ENCODE peak calls at places on chromosomes 3 and 15, in six cellular contexts. One of them, this sample, is unnamed.

GRCh38 chr15:29873942-29874341 is 51.7 kb upstream of the TJP1 start:
- DNase-seq in H9: no peak
- DNase-seq in mesendoderm: no peak
- DNase-seq in IMR-90: no peak
- DNase-seq in neuronal stem cell: no peak
- DNase-seq in H1: no peak
- DNase-seq in this sample: no peak

GRCh38 chr3:126351086-126351770 is 6.0 kb downstream of the KLF15 start:
- DNase-seq in H9: no peak
- DNase-seq in mesendoderm: no peak
- DNase-seq in IMR-90: no peak
- DNase-seq in H1: no peak
- DNase-seq in neuronal stem cell: no peak
- DNase-seq in this sample: no peak

GRCh38 chr15:90362936-90363212 is 10.8 kb downstream of the ZNF774 start:
- DNase-seq in mesendoderm: peak; percentile 36
- DNase-seq in neuronal stem cell: no peak
- DNase-seq in H1: no peak
- DNase-seq in H9: no peak
- DNase-seq in IMR-90: peak; percentile 92
- DNase-seq in this sample: peak; percentile 86

GRCh38 chr3:49181351-49181750 is 10.0 kb downstream of the KLHDC8B start:
- DNase-seq in neuronal stem cell: no peak
- DNase-seq in mesendoderm: no peak
- DNase-seq in H9: no peak
- DNase-seq in IMR-90: no peak
- DNase-seq in H1: no peak
- DNase-seq in this sample: peak; percentile 10

GRCh38 chr15:67136802-67137201 is 71.4 kb downstream of the SMAD3 start:
- DNase-seq in neuronal stem cell: no peak
- DNase-seq in H9: no peak
- DNase-seq in H1: no peak
- DNase-seq in mesendoderm: no peak
- DNase-seq in IMR-90: no peak
- DNase-seq in this sample: peak; percentile 43

GRCh38 chr3:62065985-62066693 is 307.2 kb downstream of the FEZF2 start:
- DNase-seq in mesendoderm: no peak
- DNase-seq in IMR-90: peak; percentile 10
- DNase-seq in H9: no peak
- DNase-seq in H1: no peak
- DNase-seq in neuronal stem cell: no peak
- DNase-seq in this sample: no peak

GRCh38 chr15:90099072-90099867 is 3.0 kb downstream of the IDH2 start:
- DNase-seq in IMR-90: no peak
- DNase-seq in H9: no peak
- DNase-seq in neuronal stem cell: no peak
- DNase-seq in mesendoderm: no peak
- DNase-seq in H1: no peak
- DNase-seq in this sample: no peak

GRCh38 chr3:194080913-194081800 is 54.8 kb upstream of the HES1 start:
- DNase-seq in neuronal stem cell: no peak
- DNase-seq in H9: no peak
- DNase-seq in mesendoderm: no peak
- DNase-seq in H1: no peak
- DNase-seq in IMR-90: no peak
- DNase-seq in this sample: no peak

GRCh38 chr3:53196575-53197407 is 35.8 kb downstream of the PRKCD start:
- DNase-seq in mesendoderm: peak; percentile 96
- DNase-seq in neuronal stem cell: no peak
- DNase-seq in H9: peak; percentile 82
- DNase-seq in IMR-90: peak; percentile 62
- DNase-seq in H1: no peak
- DNase-seq in this sample: peak; percentile 75

GRCh38 chr3:67783281-67784250 is 129.2 kb upstream of the SUCLG2 start:
- DNase-seq in neuronal stem cell: no peak
- DNase-seq in H1: no peak
- DNase-seq in mesendoderm: no peak
- DNase-seq in H9: no peak
- DNase-seq in IMR-90: peak; percentile 59
- DNase-seq in this sample: peak; percentile 73

GRCh38 chr3:47005212-47006144 is 26.0 kb downstream of the NBEAL2 start:
- DNase-seq in IMR-90: no peak
- DNase-seq in H9: no peak
- DNase-seq in neuronal stem cell: no peak
- DNase-seq in mesendoderm: no peak
- DNase-seq in H1: no peak
- DNase-seq in this sample: no peak

GRCh38 chr3:116806351-116806750 is 96.8 kb downstream of the TUSC7 start:
- DNase-seq in H1: no peak
- DNase-seq in mesendoderm: no peak
- DNase-seq in H9: no peak
- DNase-seq in neuronal stem cell: no peak
- DNase-seq in IMR-90: no peak
- DNase-seq in this sample: no peak

GRCh38 chr15:39113741-39114140 is 467.1 kb upstream of the THBS1 start:
- DNase-seq in mesendoderm: no peak
- DNase-seq in neuronal stem cell: no peak
- DNase-seq in H9: no peak
- DNase-seq in H1: no peak
- DNase-seq in IMR-90: no peak
- DNase-seq in this sample: no peak

GRCh38 chr3:44966795-44967278 is 9.1 kb downstream of the ZDHHC3 start:
- DNase-seq in neuronal stem cell: no peak
- DNase-seq in H9: no peak
- DNase-seq in H1: no peak
- DNase-seq in mesendoderm: no peak
- DNase-seq in IMR-90: no peak
- DNase-seq in this sample: no peak

GRCh38 chr3:50520849-50521248 is 17.4 kb upstream of the CACNA2D2 start:
- DNase-seq in H1: no peak
- DNase-seq in mesendoderm: no peak
- DNase-seq in H9: no peak
- DNase-seq in IMR-90: no peak
- DNase-seq in neuronal stem cell: no peak
- DNase-seq in this sample: no peak

GRCh38 chr3:107845355-107846281 is 245.2 kb downstream of the CD47 start:
- DNase-seq in mesendoderm: no peak
- DNase-seq in H9: no peak
- DNase-seq in H1: no peak
- DNase-seq in neuronal stem cell: no peak
- DNase-seq in IMR-90: peak; percentile 21
- DNase-seq in this sample: no peak

GRCh38 chr3:137988152-137988551 is 21.8 kb upstream of the CLDN18 start:
- DNase-seq in H9: no peak
- DNase-seq in neuronal stem cell: no peak
- DNase-seq in mesendoderm: no peak
- DNase-seq in H1: no peak
- DNase-seq in IMR-90: no peak
- DNase-seq in this sample: no peak

GRCh38 chr3:149585401-149585726 is 72.5 kb downstream of the WWTR1 start:
- DNase-seq in H1: no peak
- DNase-seq in neuronal stem cell: no peak
- DNase-seq in IMR-90: no peak
- DNase-seq in mesendoderm: no peak
- DNase-seq in H9: no peak
- DNase-seq in this sample: no peak

GRCh38 chr3:154338008-154338407 is 13.7 kb upstream of the DHX36 start:
- DNase-seq in H1: no peak
- DNase-seq in H9: no peak
- DNase-seq in mesendoderm: no peak
- DNase-seq in neuronal stem cell: no peak
- DNase-seq in IMR-90: no peak
- DNase-seq in this sample: no peak

GRCh38 chr3:185950720-185951119 is 12.9 kb upstream of the TRA2B start:
- DNase-seq in H1: no peak
- DNase-seq in neuronal stem cell: no peak
- DNase-seq in mesendoderm: no peak
- DNase-seq in H9: no peak
- DNase-seq in IMR-90: no peak
- DNase-seq in this sample: no peak

GRCh38 chr15:62888628-62889027 is 153.9 kb upstream of the TPM1 start:
- DNase-seq in neuronal stem cell: no peak
- DNase-seq in H1: no peak
- DNase-seq in IMR-90: peak; percentile 17
- DNase-seq in H9: no peak
- DNase-seq in mesendoderm: no peak
- DNase-seq in this sample: no peak

GRCh38 chr15:31799711-31800321 is 230.5 kb upstream of the CHRNA7 start:
- DNase-seq in mesendoderm: no peak
- DNase-seq in neuronal stem cell: no peak
- DNase-seq in IMR-90: no peak
- DNase-seq in H1: no peak
- DNase-seq in H9: no peak
- DNase-seq in this sample: no peak

GRCh38 chr3:171328419-171329082 is 131.7 kb downstream of the TNIK start:
- DNase-seq in mesendoderm: peak; percentile 87
- DNase-seq in H9: peak; percentile 45
- DNase-seq in H1: no peak
- DNase-seq in neuronal stem cell: no peak
- DNase-seq in IMR-90: no peak
- DNase-seq in this sample: no peak

GRCh38 chr3:155746703-155747102 is 1.8 kb upstream of the PLCH1 start:
- DNase-seq in mesendoderm: no peak
- DNase-seq in H1: no peak
- DNase-seq in H9: no peak
- DNase-seq in neuronal stem cell: no peak
- DNase-seq in IMR-90: no peak
- DNase-seq in this sample: no peak

GRCh38 chr3:33889394-33890039 is 91.1 kb downstream of the PDCD6IP start:
- DNase-seq in mesendoderm: peak; percentile 44
- DNase-seq in IMR-90: no peak
- DNase-seq in H1: no peak
- DNase-seq in neuronal stem cell: no peak
- DNase-seq in H9: no peak
- DNase-seq in this sample: peak; percentile 23

GRCh38 chr3:24299801-24300626 is 194.6 kb downstream of the THRB start:
- DNase-seq in IMR-90: peak; percentile 11
- DNase-seq in H9: no peak
- DNase-seq in mesendoderm: no peak
- DNase-seq in neuronal stem cell: no peak
- DNase-seq in H1: no peak
- DNase-seq in this sample: peak; percentile 70
- H2BK120ac ChIP-seq in IMR-90: no peak overlapping the region
- H2BK120ac ChIP-seq in H9: no peak overlapping the region
- H2BK120ac ChIP-seq in mesendoderm: no peak overlapping the region
- H2BK120ac ChIP-seq in neuronal stem cell: no peak overlapping the region
- H2BK120ac ChIP-seq in H1: no peak overlapping the region
- H2BK120ac ChIP-seq in this sample: no peak overlapping the region

GRCh38 chr3:64191822-64192221 is 33.4 kb downstream of the PRICKLE2 start:
- DNase-seq in IMR-90: no peak
- DNase-seq in neuronal stem cell: no peak
- DNase-seq in H9: no peak
- DNase-seq in mesendoderm: no peak
- DNase-seq in H1: no peak
- DNase-seq in this sample: no peak
- H3K4ac ChIP-seq in IMR-90: peak overlapping the region; percentile 42
- H3K4ac ChIP-seq in neuronal stem cell: no peak overlapping the region
- H3K4ac ChIP-seq in H9: no peak overlapping the region
- H3K4ac ChIP-seq in mesendoderm: no peak overlapping the region
- H3K4ac ChIP-seq in H1: no peak overlapping the region
- H3K4ac ChIP-seq in this sample: peak overlapping the region; percentile 44

GRCh38 chr15:28098360-28098765 is 752 bp downstream of the OCA2 start:
- DNase-seq in H9: no peak
- DNase-seq in mesendoderm: no peak
- DNase-seq in IMR-90: no peak
- DNase-seq in H1: no peak
- DNase-seq in neuronal stem cell: no peak
- DNase-seq in this sample: no peak

GRCh38 chr15:28099555-28100140 is 533 bp upstream of the OCA2 start:
- DNase-seq in mesendoderm: no peak
- DNase-seq in H9: no peak
- DNase-seq in neuronal stem cell: no peak
- DNase-seq in IMR-90: no peak
- DNase-seq in H1: no peak
- DNase-seq in this sample: no peak

GRCh38 chr15:28100516-28101195 is 1.5 kb upstream of the OCA2 start:
- DNase-seq in mesendoderm: no peak
- DNase-seq in H1: no peak
- DNase-seq in H9: peak; percentile 25
- DNase-seq in IMR-90: no peak
- DNase-seq in neuronal stem cell: no peak
- DNase-seq in this sample: no peak

GRCh38 chr15:28097656-28098359 is 1.3 kb downstream of the OCA2 start:
- DNase-seq in IMR-90: no peak
- DNase-seq in H1: no peak
- DNase-seq in H9: no peak
- DNase-seq in neuronal stem cell: no peak
- DNase-seq in mesendoderm: no peak
- DNase-seq in this sample: no peak

GRCh38 chr15:28098766-28099554 is at the start of gene OCA2:
- DNase-seq in H1: no peak
- DNase-seq in neuronal stem cell: peak; percentile 67
- DNase-seq in mesendoderm: peak; percentile 81
- DNase-seq in H9: peak; percentile 83
- DNase-seq in IMR-90: peak; percentile 30
- DNase-seq in this sample: peak; percentile 73
- H3K4me2 ChIP-seq in H1: peak within 1 kb of the TSS; percentile 70
- H3K4me2 ChIP-seq in neuronal stem cell: peak within 1 kb of the TSS; percentile 67
- H3K4me2 ChIP-seq in mesendoderm: peak within 1 kb of the TSS; percentile 51
- H3K4me2 ChIP-seq in H9: peak within 1 kb of the TSS; percentile 65
- H3K4me2 ChIP-seq in IMR-90: peak within 1 kb of the TSS; percentile 26
- H3K4me2 ChIP-seq in this sample: peak within 1 kb of the TSS; percentile 61

GRCh38 chr3:177345049-177345972 is 148.0 kb upstream of the TBL1XR1 start:
- DNase-seq in H1: no peak
- DNase-seq in mesendoderm: peak; percentile 98
- DNase-seq in H9: peak; percentile 63
- DNase-seq in IMR-90: peak; percentile 96
- DNase-seq in neuronal stem cell: no peak
- DNase-seq in this sample: peak; percentile 96

GRCh38 chr3:177345973-177346503 is 148.8 kb upstream of the TBL1XR1 start:
- DNase-seq in H1: no peak
- DNase-seq in mesendoderm: no peak
- DNase-seq in IMR-90: no peak
- DNase-seq in H9: no peak
- DNase-seq in neuronal stem cell: no peak
- DNase-seq in this sample: no peak

GRCh38 chr3:177347611-177348010 is 150.3 kb upstream of the TBL1XR1 start:
- DNase-seq in neuronal stem cell: no peak
- DNase-seq in mesendoderm: no peak
- DNase-seq in H1: no peak
- DNase-seq in IMR-90: no peak
- DNase-seq in H9: no peak
- DNase-seq in this sample: no peak

GRCh38 chr3:177348974-177349373 is 151.7 kb upstream of the TBL1XR1 start:
- DNase-seq in IMR-90: no peak
- DNase-seq in H1: no peak
- DNase-seq in H9: no peak
- DNase-seq in mesendoderm: no peak
- DNase-seq in neuronal stem cell: no peak
- DNase-seq in this sample: no peak

DNA sequence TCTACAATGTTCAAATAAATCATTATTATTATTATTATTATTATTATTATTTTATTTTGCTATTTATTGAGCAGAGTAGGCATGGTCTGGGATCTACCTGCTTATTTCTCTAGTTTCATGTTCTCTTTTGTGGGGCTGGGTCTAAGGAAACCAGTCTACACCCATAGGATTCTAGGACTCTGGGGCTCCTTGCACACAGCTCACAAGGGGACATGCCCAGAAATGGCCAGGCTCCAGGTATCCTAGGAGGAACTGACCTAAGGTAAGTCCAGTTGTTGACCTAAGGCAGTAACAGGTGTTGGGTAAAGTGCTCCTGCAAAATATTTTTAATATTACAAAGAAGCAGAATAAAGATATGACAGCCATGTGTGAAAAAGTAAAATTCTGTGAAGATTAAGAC is 149.6 kb upstream of the TBL1XR1 start:
- DNase-seq in H9: no peak
- DNase-seq in neuronal stem cell: no peak
- DNase-seq in mesendoderm: no peak
- DNase-seq in IMR-90: no peak
- DNase-seq in H1: no peak
- DNase-seq in this sample: no peak
- H2BK120ac ChIP-seq in H9: no peak overlapping the region
- H2BK120ac ChIP-seq in neuronal stem cell: no peak overlapping the region
- H2BK120ac ChIP-seq in mesendoderm: no peak overlapping the region
- H2BK120ac ChIP-seq in IMR-90: peak overlapping the region; percentile 93
- H2BK120ac ChIP-seq in H1: no peak overlapping the region
- H2BK120ac ChIP-seq in this sample: no peak overlapping the region

This sample was measured in mesenchymal stem cell.